ENCODE peak calls at places on chromosomes 12 and 14, in four cellular contexts. D is H9, T is neuronal stem cell, L is trophoblast cell. G is an unnamed sample.

GRCh38 chr14:61547186-61548121 is 147.9 kb upstream of the HIF1A start:
- DNase-seq in D (no peak), T (no peak), L (peak; percentile 92), G (peak; percentile 95)

GRCh38 chr12:76636141-76636692 is 76.6 kb upstream of the OSBPL8 start:
- DNase-seq in T (no peak), D (no peak), L (peak; percentile 3), G (peak; percentile 40)

GRCh38 chr14:91331761-91332447 is 85.7 kb downstream of the CCDC88C start:
- DNase-seq in D (no peak), T (no peak), L (peak; percentile 62), G (no peak)

GRCh38 chr14:24297190-24297964 is 2.2 kb downstream of the DHRS1 start:
- DNase-seq in L (peak; percentile 22), T (no peak), D (no peak), G (peak; percentile 28)

GRCh38 chr12:53065470-53065869 is 13.7 kb downstream of the SPRYD3 start:
- DNase-seq in T (no peak), D (no peak), L (no peak), G (no peak)

GRCh38 chr12:68514807-68515411 is 95.8 kb upstream of the RAP1B start:
- DNase-seq in L (no peak), T (no peak), D (no peak), G (no peak)

GRCh38 chr12:104677441-104678089 is 220.8 kb downstream of the CHST11 start:
- DNase-seq in L (peak; percentile 72), D (no peak), T (no peak), G (no peak)

GRCh38 chr12:95648990-95649791 is 97.9 kb upstream of the USP44 start:
- DNase-seq in D (no peak), L (peak; percentile 96), T (no peak), G (peak; percentile 62)

GRCh38 chr14:102580552-102581110 is 11.8 kb upstream of the RCOR1 start:
- DNase-seq in D (no peak), L (peak; percentile 73), T (no peak), G (no peak)

GRCh38 chr12:55729592-55730446 is 1.0 kb upstream of the CD63 start:
- DNase-seq in D (peak; percentile 94), L (peak; percentile 92), T (peak; percentile 82), G (peak; percentile 94)
- H3K14ac ChIP-seq in D (no peak overlapping the region), L (peak overlapping the region; percentile 97), T (no peak overlapping the region), G (peak overlapping the region; percentile 99)

DNA sequence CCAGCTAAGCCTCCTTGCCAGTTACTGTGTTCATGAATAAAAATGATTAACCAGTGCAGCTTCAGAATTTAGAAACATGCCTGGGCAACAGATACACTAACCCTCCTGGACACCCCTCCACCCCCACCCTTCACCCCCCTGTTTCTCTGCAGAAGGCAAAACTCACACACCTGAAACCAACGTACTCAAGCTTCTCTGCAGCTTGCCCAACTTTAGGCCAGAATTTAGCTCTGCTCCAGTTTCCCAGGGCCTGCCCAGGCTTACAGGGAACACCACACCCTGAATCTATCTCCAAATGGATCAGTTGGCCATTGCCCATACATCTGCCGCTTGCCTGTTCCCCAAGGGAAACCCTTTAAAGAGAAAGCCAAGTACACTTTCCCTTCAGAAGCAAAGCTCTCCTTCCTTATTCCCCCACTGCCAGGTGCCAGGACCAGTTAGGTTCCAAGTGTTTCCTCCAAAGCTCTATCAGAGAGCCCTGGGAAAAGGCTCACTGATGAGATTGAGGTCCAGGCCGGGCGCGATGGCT is 1.8 kb upstream of the SPPL3 start:
- DNase-seq in D (no peak), L (no peak), T (no peak), G (no peak)
- H3K14ac ChIP-seq in D (no peak overlapping the region), L (no peak overlapping the region), T (no peak overlapping the region), G (no peak overlapping the region)

DNA sequence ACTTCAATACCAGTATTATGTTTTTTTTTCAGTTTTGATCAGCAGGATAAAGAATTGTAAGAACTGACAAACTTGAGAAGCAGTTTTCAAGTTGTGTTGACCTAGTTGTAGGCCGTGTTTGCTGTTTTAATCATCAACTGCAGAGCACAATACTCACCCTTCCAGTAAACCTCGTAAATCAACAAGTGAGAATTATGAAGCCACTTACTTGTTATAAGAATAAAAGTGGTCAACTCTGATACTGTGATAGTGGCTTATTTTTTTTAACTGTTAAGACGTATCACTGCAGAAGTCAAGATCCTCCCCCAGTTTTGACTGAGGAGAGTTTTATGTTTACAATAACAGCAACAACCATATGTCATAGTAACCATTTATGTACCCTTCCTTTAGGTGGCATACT is 100.8 kb upstream of the DACT1 start:
- DNase-seq in D (no peak), T (no peak), L (no peak), G (no peak)
- H3K14ac ChIP-seq in D (no peak overlapping the region), T (no peak overlapping the region), L (no peak overlapping the region), G (no peak overlapping the region)

GRCh38 chr12:6336079-6336858 is 5.6 kb downstream of the TNFRSF1A start:
- DNase-seq in T (peak; percentile 89), L (peak; percentile 98), D (peak; percentile 99), G (peak; percentile 99)

GRCh38 chr12:6335451-6336078 is 6.3 kb downstream of the TNFRSF1A start:
- DNase-seq in D (peak; percentile 79), L (peak; percentile 79), T (no peak), G (peak; percentile 88)

GRCh38 chr12:6338955-6339761 is 2.7 kb downstream of the TNFRSF1A start:
- DNase-seq in T (no peak), D (no peak), L (no peak), G (no peak)

GRCh38 chr12:6337958-6338406 is 3.9 kb downstream of the TNFRSF1A start:
- DNase-seq in D (no peak), T (no peak), L (peak; percentile 62), G (no peak)

GRCh38 chr12:6336859-6337744 is 4.8 kb downstream of the TNFRSF1A start:
- DNase-seq in D (no peak), T (no peak), L (no peak), G (no peak)
- H3K14ac ChIP-seq in D (peak overlapping the region; percentile 66), T (no peak overlapping the region), L (peak overlapping the region; percentile 46), G (peak overlapping the region; percentile 87)

DNA sequence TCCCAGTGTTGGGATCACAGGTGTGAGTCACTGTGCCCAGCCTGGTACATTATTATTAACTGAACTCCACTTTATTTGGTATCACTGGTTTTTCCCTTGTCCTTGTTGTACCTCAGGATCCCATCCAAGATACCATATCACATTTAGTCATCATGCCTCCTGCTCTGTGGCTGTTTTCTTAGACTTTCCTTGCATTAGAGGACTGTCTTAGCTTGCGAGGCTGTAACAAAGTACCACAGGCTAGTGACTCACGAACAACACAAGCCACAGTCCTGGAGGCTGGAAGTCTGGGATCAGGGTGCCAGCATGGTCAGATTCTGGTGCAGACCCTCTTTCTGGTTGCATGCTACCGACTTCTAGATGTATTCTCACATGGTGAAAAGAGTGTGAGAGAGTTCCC is 12.2 kb downstream of the KLC1 start:
- DNase-seq in D (no peak), L (peak; percentile 90), T (no peak), G (peak; percentile 82)
- H3K14ac ChIP-seq in D (no peak overlapping the region), L (no peak overlapping the region), T (peak overlapping the region; percentile 89), G (no peak overlapping the region)

G was measured in IMR-90.